ENCODE peak calls at places on chromosomes 11 and 22, in four cellular contexts. P is HCT116, R is K562, D is A549. F is an unnamed sample.

GRCh38 chr11:35969089-35970046 is 25.5 kb downstream of the LDLRAD3 start:
- DNase-seq in R (no peak), D (no peak), P (no peak), F (no peak)

GRCh38 chr11:123145220-123145619 is 49.8 kb downstream of the CLMP start:
- DNase-seq in R (no peak), D (peak), P (peak), F (no peak)

GRCh38 chr22:30267382-30268302 is 991 bp upstream of the OSM start:
- DNase-seq in R (no peak), D (no peak), P (no peak), F (no peak)

GRCh38 chr11:63508009-63508408 is 2.1 kb downstream of the LGALS12 start:
- DNase-seq in D (peak), R (peak), P (peak), F (peak)

GRCh38 chr11:36512016-36512415 is 1.9 kb upstream of the TRAF6 start:
- DNase-seq in R (no peak), P (no peak), D (no peak), F (no peak)

GRCh38 chr11:110951041-110951440 is 238.8 kb upstream of the ARHGAP20 start:
- DNase-seq in D (no peak), R (no peak), P (no peak), F (no peak)

GRCh38 chr11:121198491-121198890 is 94.1 kb upstream of the SC5D start:
- DNase-seq in D (no peak), P (no peak), R (no peak), F (peak)

GRCh38 chr11:79150320-79150719 is 290.5 kb downstream of the TENM4 start:
- DNase-seq in D (no peak), P (no peak), R (no peak), F (no peak)

GRCh38 chr11:109062445-109062844 is 359.5 kb upstream of the C11orf87 start:
- DNase-seq in D (no peak), P (no peak), R (no peak), F (no peak)

GRCh38 chr22:27515091-27515523 is 286.4 kb downstream of the MN1 start:
- DNase-seq in P (no peak), D (no peak), R (no peak), F (no peak)

GRCh38 chr11:12404461-12404860 is 27.1 kb downstream of the PARVA start:
- DNase-seq in P (no peak), D (no peak), R (no peak), F (no peak)

GRCh38 chr22:30559889-30560288 is 13.3 kb upstream of the SEC14L6 start:
- DNase-seq in D (no peak), P (no peak), R (no peak), F (no peak)

GRCh38 chr11:13761250-13761649 is 92.8 kb downstream of the FAR1 start:
- DNase-seq in D (no peak), R (no peak), P (no peak), F (no peak)

GRCh38 chr11:71144010-71144409 is 108.4 kb downstream of the SHANK2 start:
- DNase-seq in R (peak), D (no peak), P (no peak), F (no peak)

GRCh38 chr22:49567894-49568750 is 259.6 kb downstream of the BRD1 start:
- DNase-seq in D (no peak), R (no peak), P (no peak), F (no peak)

GRCh38 chr11:107699371-107700348 is 12.2 kb downstream of the SLN start:
- DNase-seq in D (no peak), R (no peak), P (no peak), F (no peak)

GRCh38 chr11:110000858-110001257 is 92.3 kb upstream of the ZC3H12C start:
- DNase-seq in D (no peak), R (no peak), P (no peak), F (no peak)

GRCh38 chr11:130062030-130062429 is 7.7 kb upstream of the APLP2 start:
- DNase-seq in R (no peak), P (no peak), D (no peak), F (no peak)

GRCh38 chr11:113896156-113896879 is 8.3 kb upstream of the HTR3B start:
- DNase-seq in R (peak), P (peak), D (peak), F (peak)

GRCh38 chr11:94171693-94172440 is 43.2 kb downstream of the PANX1 start:
- DNase-seq in R (peak), D (peak), P (peak), F (peak)

GRCh38 chr11:46898396-46899095 is 19.8 kb downstream of the LRP4 start:
- DNase-seq in D (no peak), R (no peak), P (no peak), F (no peak)

GRCh38 chr11:129275825-129276224 is 83.7 kb upstream of the ARHGAP32 start:
- DNase-seq in P (no peak), R (no peak), D (no peak), F (no peak)

GRCh38 chr11:115580927-115581680 is 76.9 kb upstream of the CADM1 start:
- DNase-seq in P (no peak), D (no peak), R (no peak), F (no peak)

GRCh38 chr11:104333977-104334376 is 170.0 kb upstream of the PDGFD start:
- DNase-seq in P (peak), D (no peak), R (no peak), F (peak)

GRCh38 chr22:40006641-40007040 is 11.9 kb downstream of the FAM83F start:
- DNase-seq in P (no peak), R (no peak), D (no peak), F (no peak)

GRCh38 chr22:31075961-31076360 is 5.2 kb upstream of the SMTN start:
- DNase-seq in D (no peak), R (no peak), P (no peak), F (no peak)

GRCh38 chr11:115860246-115860645 is 356.0 kb upstream of the CADM1 start:
- DNase-seq in R (no peak), P (no peak), D (no peak), F (no peak)

DNA sequence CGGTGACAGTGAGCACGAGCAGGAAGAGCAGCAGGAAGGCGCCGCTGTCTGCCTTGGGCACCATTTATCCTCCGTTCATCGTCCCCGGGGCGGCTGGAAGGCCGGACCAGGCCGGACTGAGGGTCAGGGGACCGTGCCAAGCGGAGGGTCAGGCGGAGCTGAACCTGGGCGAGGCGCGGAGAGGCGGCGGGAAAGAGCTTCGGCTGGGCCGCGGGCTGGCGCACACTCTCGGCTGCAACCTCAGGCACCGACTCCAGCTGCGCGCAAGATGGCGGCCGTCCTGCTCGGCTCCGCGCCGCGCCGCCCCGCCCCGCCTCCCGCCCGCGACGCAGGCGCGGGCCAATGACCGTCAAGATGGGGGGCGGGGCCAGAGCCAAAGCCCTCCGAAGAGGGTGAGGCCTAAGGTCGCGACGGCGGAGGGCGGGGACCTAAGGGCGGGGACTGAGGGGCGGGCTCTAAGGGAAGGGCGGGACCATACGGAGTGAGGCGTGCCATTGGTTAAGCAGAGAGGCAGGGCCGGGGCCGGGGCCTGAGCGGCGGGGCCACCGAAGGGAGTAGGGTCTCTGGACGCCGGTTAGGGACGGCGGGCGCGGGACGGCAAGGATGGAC is at the start of gene DGCR2:
- DNase-seq in P (peak), D (peak), R (peak), F (peak)
- TF ChIP-seq REST in P (no peak), D (no peak), R (peak), F (no peak)

DNA sequence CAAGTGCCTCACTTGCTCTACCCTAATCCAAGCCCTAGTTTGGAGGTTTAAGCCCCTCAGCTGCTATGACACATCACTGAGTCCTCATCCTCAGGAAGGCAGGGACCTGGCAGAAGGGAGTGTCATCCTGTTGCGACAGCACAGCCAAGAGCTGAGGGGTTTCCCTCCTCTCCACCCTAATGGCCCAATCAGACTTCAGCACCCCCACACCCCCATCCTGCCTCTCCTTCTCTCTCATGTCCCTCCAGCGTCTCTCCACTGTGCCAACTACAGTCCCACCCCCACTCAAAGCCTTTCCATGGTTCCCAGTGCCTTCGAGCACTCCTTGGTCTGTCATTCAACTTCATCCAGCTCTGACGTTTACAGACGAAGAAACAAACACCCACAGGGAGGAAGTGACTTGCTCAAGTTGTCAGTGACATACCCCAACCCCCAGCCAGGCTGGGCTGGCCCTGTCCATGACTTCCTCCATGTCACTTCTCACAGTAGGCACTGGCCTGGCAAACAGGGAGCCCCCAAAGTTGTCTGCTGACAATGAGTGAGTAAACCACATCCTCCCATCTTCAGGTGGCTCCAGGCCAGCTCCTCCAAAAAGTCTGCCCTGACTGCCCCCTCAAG is 15.6 kb downstream of the ARAP1 start:
- DNase-seq in P (peak), D (peak), R (peak), F (no peak)
- H3K4me2 ChIP-seq in P (peak), D (peak), R (peak), F (peak)

GRCh38 chr11:23023319-23023718 is 163.0 kb upstream of the CCDC179 start:
- DNase-seq in R (no peak), P (no peak), D (no peak), F (no peak)

GRCh38 chr11:23022854-23023253 is 162.6 kb upstream of the CCDC179 start:
- DNase-seq in D (no peak), R (no peak), P (no peak), F (no peak)

GRCh38 chr11:23021287-23021863 is 161.1 kb upstream of the CCDC179 start:
- DNase-seq in D (peak), R (peak), P (no peak), F (peak)
- TF ChIP-seq CTCF in D (peak), R (peak), P (no peak), F (peak)

DNA sequence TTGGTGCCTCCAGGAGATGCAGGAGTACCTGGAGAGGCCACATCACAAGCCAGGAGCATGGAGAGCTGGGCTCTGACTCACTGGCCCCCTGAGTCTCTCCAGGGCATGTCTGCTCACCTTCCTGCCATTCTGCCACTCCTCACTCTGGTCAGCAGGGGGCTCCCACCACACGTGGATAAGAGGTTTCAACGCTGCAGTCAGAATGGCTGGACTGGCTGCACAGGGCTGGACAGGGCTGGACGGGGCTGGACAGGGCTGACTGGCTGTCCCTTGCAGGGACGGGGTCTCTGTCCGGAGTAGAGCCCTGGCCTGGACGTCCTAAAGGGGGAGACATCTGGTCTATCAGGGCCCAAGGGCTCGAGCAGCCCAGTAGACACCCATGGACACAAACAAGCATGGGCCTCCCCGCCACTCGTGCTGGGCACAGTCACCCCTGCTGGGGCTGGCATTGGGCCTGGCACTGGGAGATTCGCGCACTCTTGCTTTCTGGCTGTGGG is 34.6 kb downstream of the CYTH4 start:
- DNase-seq in P (peak), R (peak), D (peak), F (peak)
- TF ChIP-seq REST in P (no peak), R (no peak), D (no peak), F (no peak)

GRCh38 chr11:45832835-45833446 is 14.3 kb upstream of the CRY2 start:
- DNase-seq in P (no peak), R (no peak), D (no peak), F (peak)

GRCh38 chr11:45828996-45829395 is 18.3 kb upstream of the CRY2 start:
- DNase-seq in D (no peak), P (no peak), R (no peak), F (no peak)

GRCh38 chr11:45834298-45834756 is 12.9 kb upstream of the CRY2 start:
- DNase-seq in R (no peak), P (no peak), D (no peak), F (no peak)

GRCh38 chr11:45830596-45830995 is 16.7 kb upstream of the CRY2 start:
- DNase-seq in P (no peak), D (no peak), R (no peak), F (no peak)

GRCh38 chr11:45833761-45834160 is 13.5 kb upstream of the CRY2 start:
- DNase-seq in D (no peak), R (no peak), P (no peak), F (no peak)
- H3K4me2 ChIP-seq in D (no peak), R (peak), P (no peak), F (no peak)

DNA sequence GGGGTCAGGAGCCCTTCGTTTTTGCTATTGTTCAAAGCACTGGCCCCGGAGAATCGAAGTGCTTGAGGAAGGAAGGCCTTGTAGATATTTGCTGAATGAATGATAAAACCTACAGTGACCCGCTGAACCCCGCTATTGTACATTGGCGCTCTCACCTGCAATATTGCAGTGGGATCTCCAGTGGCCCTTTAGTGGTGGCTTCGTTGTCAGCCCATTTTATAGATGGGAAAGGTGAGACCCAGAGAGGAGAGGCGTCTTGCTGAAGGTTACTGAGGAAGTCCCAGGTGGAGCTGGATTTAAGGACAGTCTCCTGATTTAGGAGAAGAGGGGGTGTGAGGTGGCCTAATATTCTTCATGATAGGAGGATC is 1.2 kb downstream of the CDC42EP2 start:
- DNase-seq in D (no peak), R (no peak), P (no peak), F (no peak)
- TF ChIP-seq CTCF in D (peak), R (no peak), P (no peak), F (no peak)

GRCh38 chr22:21960200-21961126 is 7.8 kb upstream of the PPM1F start:
- DNase-seq in R (no peak), P (no peak), D (no peak), F (no peak)

GRCh38 chr22:21962655-21962949 is 10.0 kb upstream of the PPM1F start:
- DNase-seq in P (no peak), D (no peak), R (no peak), F (no peak)

GRCh38 chr22:21961127-21961867 is 8.6 kb upstream of the PPM1F start:
- DNase-seq in D (no peak), R (peak), P (no peak), F (no peak)

GRCh38 chr22:21963286-21963685 is 10.6 kb upstream of the PPM1F start:
- DNase-seq in D (no peak), R (no peak), P (no peak), F (no peak)

GRCh38 chr22:21961886-21962654 is 9.4 kb upstream of the PPM1F start:
- DNase-seq in P (no peak), R (no peak), D (no peak), F (no peak)
- TF ChIP-seq REST in P (no peak), R (no peak), D (no peak), F (no peak)

GRCh38 chr11:119687220-119688046 is 41.6 kb downstream of the NECTIN1 start:
- DNase-seq in P (no peak), D (no peak), R (no peak), F (no peak)
- H3K4me2 ChIP-seq in P (no peak), D (no peak), R (no peak), F (peak)

F was measured in GM23338.